ENCODE peak calls at places on chromosomes 2 and 18, in four cellular contexts. K is BJ, W is esophagus squamous epithelium, F is IMR-90. C is an unnamed sample. For H3K36me3 and H3K27me3, the result is how much of the 10 kb centered on the place peaks cover.

GRCh38 chr2:114056294-114057143 is 166.6 kb downstream of the ACTR3 start:
- DNase-seq in K (no peak), W (no peak), F (no peak), C (no peak)

GRCh38 chr2:9665903-9666302 is 35.1 kb upstream of the YWHAQ start:
- DNase-seq in K (peak), W (no peak), F (peak), C (no peak)

GRCh38 chr2:113136828-113137775 is 9.7 kb downstream of the IL1RN start:
- DNase-seq in K (no peak), W (no peak), F (peak), C (no peak)

GRCh38 chr2:231541605-231542509 is 11.6 kb upstream of the NMUR1 start:
- DNase-seq in K (no peak), W (no peak), F (no peak), C (no peak)

GRCh38 chr2:45728458-45728942 is 77.0 kb downstream of the PRKCE start:
- DNase-seq in K (no peak), W (no peak), F (no peak), C (no peak)

GRCh38 chr2:637406-637776 is 39.8 kb downstream of the TMEM18 start:
- DNase-seq in K (no peak), W (no peak), F (no peak), C (peak)

GRCh38 chr2:57759131-57759530 is 287.5 kb upstream of the VRK2 start:
- DNase-seq in K (no peak), W (no peak), F (no peak), C (no peak)

GRCh38 chr2:52083214-52083613 is 1051.3 kb upstream of the NRXN1 start:
- DNase-seq in K (no peak), W (no peak), F (no peak), C (no peak)

GRCh38 chr2:208407667-208408066 is 1.1 kb downstream of the PTH2R start:
- DNase-seq in K (no peak), W (no peak), F (peak), C (no peak)

GRCh38 chr2:89763581-89764485 is 1072.4 kb downstream of the RPIA start:
- DNase-seq in K (no peak), W (no peak), F (no peak), C (no peak)

GRCh38 chr18:12599543-12599942 is 58.4 kb downstream of the SPIRE1 start:
- DNase-seq in K (no peak), W (no peak), F (no peak), C (no peak)

GRCh38 chr2:88967844-88968243 is 276.4 kb downstream of the RPIA start:
- DNase-seq in K (no peak), W (no peak), F (no peak), C (no peak)

GRCh38 chr2:210577263-210578071 is 21.1 kb downstream of the CPS1 start:
- DNase-seq in K (peak), W (no peak), F (peak), C (no peak)

DNA sequence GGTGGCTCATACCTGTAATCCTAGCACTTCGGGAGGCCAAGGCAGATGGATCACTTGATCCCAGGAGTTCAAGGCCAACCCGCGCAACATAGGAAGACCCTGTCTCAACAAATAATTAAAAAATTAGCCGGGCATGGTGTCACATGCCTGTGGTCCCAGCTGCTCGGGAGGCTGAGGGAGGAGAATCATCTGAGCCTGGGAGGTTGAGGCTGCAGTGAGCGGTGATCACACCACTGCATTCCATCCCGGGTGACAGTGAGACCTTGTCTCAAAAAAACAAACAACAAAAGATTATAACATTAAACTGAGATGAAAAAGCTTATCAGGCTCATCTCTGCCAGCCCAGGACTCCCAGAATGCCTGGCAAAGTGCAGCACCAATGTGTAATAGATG is 50.5 kb downstream of the PAPOLG start:
- DNase-seq in K (no peak), W (no peak), F (no peak), C (no peak)
- H3K4me3 ChIP-seq in K (no peak), W (no peak), F (no peak), C (no peak)

DNA sequence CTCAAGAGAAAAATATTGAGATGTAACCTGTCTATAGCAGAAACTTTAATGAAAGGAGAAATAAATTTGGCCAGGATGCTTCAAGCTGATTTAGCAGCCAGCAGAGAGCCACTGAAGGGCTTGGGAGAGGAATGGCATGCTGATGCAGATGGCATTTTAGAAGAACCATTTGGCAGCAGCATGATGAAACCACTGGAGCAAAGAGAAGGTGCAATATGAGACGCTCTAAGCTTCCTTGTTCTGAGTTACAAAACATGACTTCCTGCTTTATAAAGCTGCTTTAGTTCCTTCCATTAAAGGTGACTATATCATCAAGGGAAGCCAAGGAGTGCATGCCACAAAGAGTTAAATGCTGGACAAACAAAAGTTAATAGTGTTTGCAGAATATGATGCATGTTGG is 189.7 kb downstream of the PID1 start:
- DNase-seq in K (no peak), W (no peak), F (no peak), C (no peak)
- H3K36me3 ChIP-seq in K (under half), W (under half), F (under half), C (under half)

DNA sequence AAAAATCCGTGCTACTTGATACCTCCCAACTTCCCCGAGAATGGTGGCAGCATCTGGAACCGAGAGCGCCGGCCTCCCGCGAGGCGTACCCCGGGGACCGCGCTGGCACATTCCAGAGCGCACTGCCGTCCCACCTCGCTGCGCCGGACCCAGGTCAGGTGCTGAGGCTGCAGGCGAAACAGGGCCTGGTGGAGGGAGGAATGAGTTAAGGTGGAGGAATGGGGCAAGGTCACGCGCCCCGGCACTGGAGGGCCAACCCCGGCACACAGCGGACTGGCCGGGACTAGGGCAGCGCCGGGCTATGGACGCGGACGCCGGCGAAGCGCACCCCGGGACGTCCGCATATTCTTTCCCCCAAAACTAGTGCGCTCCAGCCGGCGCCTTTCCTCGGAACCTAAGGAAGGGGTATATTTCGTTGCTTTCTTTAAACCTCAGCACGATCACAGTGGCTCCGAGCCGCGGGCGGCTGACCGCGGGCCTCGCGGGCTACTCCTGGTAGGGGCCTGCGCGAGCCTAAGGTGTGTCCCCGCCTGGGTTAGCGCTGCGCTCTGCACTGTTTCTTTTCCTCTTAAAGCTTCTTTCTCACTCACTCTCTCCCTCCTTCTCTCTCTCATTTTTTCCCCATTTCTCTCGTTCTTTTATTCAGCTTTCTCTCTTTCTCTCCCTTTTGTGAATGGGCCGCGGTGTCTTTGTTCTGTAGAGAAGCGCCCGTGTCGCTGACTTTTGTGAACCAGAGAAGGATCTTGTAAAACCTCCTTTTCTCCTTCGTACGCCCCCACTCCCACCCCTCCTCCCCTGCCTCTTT is 2.1 kb upstream of the OTX1 start:
- DNase-seq in K (no peak), W (no peak), F (no peak), C (no peak)
- H3K27me3 ChIP-seq in K (under half), W (under half), F (half or more), C (under half)

DNA sequence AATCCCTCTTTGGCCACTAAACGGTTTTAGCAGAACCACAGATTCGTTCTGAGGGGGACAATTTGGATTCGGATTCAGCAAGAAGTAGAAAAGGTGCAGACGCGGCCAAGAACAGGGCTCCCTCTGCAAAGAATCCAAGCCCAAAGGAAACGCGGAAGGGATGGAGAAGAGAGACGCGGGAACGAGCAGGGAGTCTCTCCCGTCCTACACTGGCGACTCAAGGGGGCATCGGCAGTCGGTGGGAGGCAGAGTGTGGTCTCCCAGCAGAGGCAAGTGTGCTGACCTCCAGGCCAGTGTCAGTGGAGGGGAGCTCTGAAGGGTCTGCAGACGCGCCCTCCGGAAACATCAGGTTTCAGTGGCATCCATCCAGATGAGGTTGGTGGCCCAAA is 1.1 kb downstream of the TMEM163 start:
- DNase-seq in K (no peak), W (no peak), F (no peak), C (no peak)
- H3K4me3 ChIP-seq in K (no peak), W (peak), F (no peak), C (peak)

GRCh38 chr2:40098786-40099470 is 319.9 kb upstream of the THUMPD2 start:
- DNase-seq in K (no peak), W (no peak), F (peak), C (no peak)
- H3K36me3 ChIP-seq in K (under half), W (under half), F (under half), C (under half)

DNA sequence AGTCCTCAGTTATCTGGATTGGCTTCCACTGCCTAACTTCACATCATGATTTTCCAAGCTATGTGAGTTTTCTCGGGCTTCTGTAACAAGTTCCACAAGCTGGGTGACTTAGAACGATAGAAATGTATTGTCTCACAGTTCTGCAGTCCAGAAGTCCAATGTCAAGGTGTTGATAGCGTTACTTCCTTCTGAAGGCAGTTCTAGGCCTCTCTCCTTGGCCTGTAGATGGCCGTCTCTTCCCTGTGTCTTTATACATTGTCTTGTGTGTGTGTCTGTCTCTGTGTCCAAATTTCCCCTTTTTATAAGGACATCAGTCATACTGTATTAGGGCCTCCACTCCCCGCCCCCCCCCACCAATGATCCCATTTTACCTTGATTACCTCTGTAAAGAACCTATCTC is 7.5 kb downstream of the LTBP1 start:
- DNase-seq in K (no peak), W (no peak), F (no peak), C (no peak)
- H3K27me3 ChIP-seq in K (under half), W (under half), F (under half), C (under half)

C was measured in lung.